ENCODE peak calls at places on chromosomes 11 and 22, in five cellular contexts. J is adrenal gland, U is upper lobe of left lung, Z is heart right ventricle, K is cardiac muscle cell. P is an unnamed sample. For H3K27me3, the result is how much of the 10 kb centered on the place peaks cover.

GRCh38 chr11:86459682-86460460 is 85.2 kb downstream of the CCDC81 start:
- DNase-seq in K (no peak), J (peak), U (no peak), Z (peak), P (no peak)

GRCh38 chr11:126968915-126969314 is 31.7 kb downstream of the KIRREL3 start:
- DNase-seq in U (no peak), K (peak), Z (no peak), J (no peak), P (no peak)

GRCh38 chr11:47616726-47617416 is 22.7 kb upstream of the C1QTNF4 start:
- DNase-seq in J (peak), Z (peak), K (peak), U (no peak), P (no peak)

GRCh38 chr11:40688369-40688768 is 771.1 kb downstream of the LRRC4C start:
- DNase-seq in U (no peak), Z (no peak), K (no peak), J (no peak), P (no peak)

GRCh38 chr11:117462183-117462574 is 134.5 kb downstream of the CEP164 start:
- DNase-seq in U (no peak), J (no peak), K (no peak), Z (no peak), P (no peak)

GRCh38 chr11:131686836-131687235 is 316.4 kb downstream of the NTM start:
- DNase-seq in Z (no peak), K (no peak), J (no peak), U (no peak), P (no peak)

GRCh38 chr11:100629671-100630070 is 57.4 kb upstream of the ARHGAP42 start:
- DNase-seq in U (no peak), K (no peak), Z (no peak), J (no peak), P (no peak)

GRCh38 chr11:87662287-87662686 is 513.0 kb downstream of the RAB38 start:
- DNase-seq in J (no peak), U (no peak), K (no peak), Z (no peak), P (no peak)

GRCh38 chr22:30277547-30278344 is 11.1 kb upstream of the OSM start:
- DNase-seq in Z (peak), J (peak), K (peak), U (no peak), P (no peak)

GRCh38 chr11:57008373-57008772 is 19.7 kb downstream of the OR5AK2 start:
- DNase-seq in Z (no peak), J (no peak), U (no peak), K (no peak), P (no peak)

GRCh38 chr11:11568651-11569229 is 53.1 kb downstream of the GALNT18 start:
- DNase-seq in J (no peak), K (no peak), U (no peak), Z (no peak), P (no peak)

GRCh38 chr11:71568707-71569349 is 3.5 kb downstream of the KRTAP5-10 start:
- DNase-seq in Z (no peak), K (no peak), J (peak), U (no peak), P (no peak)

GRCh38 chr22:24230911-24231656 is 13.8 kb downstream of the GGT5 start:
- DNase-seq in J (no peak), Z (no peak), K (peak), U (peak), P (no peak)
- TF ChIP-seq CTCF in J (peak), Z (peak), K (peak), U (peak), P (peak)

DNA sequence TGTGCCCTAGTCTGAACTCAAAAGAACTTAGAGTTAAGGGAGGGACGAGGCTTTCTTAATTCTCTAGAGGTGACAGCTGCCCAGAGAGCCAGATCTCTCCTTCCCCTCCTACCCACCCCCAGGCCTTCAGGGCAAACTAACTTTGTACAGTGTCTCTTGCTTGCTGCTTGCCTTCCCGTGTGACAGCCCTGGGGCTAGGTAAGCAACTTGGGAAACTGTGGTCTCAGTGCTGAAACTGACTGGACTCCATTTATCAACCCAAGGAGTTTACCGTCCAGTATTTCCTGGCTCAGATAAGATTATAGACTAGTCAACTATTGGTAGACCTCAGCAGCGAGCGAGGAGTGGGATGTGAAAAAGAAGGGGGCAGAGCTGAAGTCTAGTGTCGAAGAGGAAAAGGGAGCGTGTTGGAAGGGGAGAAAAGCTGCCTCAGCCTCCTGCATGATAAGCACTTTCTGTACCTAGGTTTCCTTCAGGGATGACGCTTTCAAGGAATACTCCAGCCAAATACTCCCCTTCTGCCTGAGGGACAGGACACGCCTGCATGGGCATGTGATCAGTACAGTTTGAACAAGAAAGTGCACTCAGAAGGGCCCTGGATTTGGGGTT is 43.3 kb upstream of the WEE1 start:
- DNase-seq in K (peak), U (peak), J (no peak), Z (no peak), P (no peak)
- H3K4me3 ChIP-seq in K (no peak), U (no peak), J (no peak), Z (no peak), P (no peak)

GRCh38 chr22:48240165-48240934 is 1477.9 kb downstream of the TBC1D22A start:
- DNase-seq in K (no peak), Z (no peak), J (no peak), U (no peak), P (no peak)

GRCh38 chr22:48239461-48240164 is 1477.2 kb downstream of the TBC1D22A start:
- DNase-seq in Z (no peak), J (no peak), K (no peak), U (no peak), P (no peak)

GRCh38 chr22:48242461-48242864 is 1480.0 kb downstream of the TBC1D22A start:
- DNase-seq in J (no peak), U (no peak), Z (no peak), K (no peak), P (no peak)

GRCh38 chr22:48241658-48242057 is 1479.2 kb downstream of the TBC1D22A start:
- DNase-seq in K (no peak), J (no peak), Z (no peak), U (no peak), P (no peak)

DNA sequence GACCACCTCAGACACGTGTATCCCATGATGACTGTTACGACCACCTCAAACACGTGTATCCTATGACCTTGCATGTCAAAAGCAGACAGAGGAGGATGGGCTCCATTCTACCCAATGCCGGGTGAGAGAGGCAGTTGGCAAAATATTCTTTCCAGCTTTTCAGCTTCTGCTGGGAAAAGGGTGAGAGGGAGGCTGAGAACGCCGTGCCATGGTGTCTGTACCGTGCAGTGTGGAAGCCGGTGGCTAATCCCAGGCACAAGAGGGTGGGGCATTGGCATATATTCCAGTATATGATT is 1478.4 kb downstream of the TBC1D22A start:
- DNase-seq in U (no peak), J (no peak), Z (no peak), K (no peak), P (no peak)
- H3K27me3 ChIP-seq in U (under half), J (under half), Z (under half), K (under half), P (under half)

DNA sequence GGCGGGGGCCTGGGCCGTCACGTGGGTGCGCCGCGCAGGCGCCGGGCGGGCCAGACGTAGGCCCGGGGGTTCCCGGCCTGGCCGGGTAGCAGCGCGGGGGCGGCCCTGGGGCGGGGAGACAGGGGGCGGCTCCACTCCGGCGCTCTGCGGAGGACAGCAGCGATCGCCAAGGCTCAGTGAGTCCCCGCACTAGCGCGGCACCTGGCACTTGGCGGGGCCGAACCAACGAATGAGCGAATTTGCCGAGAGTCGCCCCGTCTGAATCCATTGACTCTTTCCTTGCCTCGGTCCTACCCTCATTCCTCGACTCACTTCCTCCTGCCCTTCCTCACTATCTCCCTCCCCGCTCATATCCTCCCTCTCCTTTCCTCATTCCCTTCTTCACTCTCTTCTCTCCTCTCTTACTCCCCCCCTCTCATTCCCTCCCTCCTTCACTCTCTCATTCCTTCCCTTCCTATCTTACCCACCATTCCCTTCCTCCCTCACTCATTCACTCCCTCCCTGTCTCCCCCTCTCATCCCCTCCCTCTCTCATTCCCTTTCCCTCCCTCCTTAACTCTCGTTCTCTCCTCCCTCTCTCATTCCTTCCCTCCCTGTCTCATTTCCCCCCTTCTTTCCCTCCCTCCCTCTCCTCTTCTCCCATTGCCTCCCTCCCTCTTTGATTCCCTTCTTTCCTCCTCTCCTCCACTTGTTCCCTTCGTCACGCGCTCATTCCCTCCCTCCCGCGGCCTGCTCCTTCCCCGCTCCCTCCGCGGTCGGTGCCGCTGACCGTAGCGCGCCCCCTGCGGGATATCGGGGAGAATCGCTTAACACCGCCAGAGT is 476 bp upstream of the KLHL22 start:
- DNase-seq in U (peak), Z (peak), K (peak), J (peak), P (peak)
- TF ChIP-seq CTCF in U (peak), Z (peak), K (peak), J (peak), P (peak)

DNA sequence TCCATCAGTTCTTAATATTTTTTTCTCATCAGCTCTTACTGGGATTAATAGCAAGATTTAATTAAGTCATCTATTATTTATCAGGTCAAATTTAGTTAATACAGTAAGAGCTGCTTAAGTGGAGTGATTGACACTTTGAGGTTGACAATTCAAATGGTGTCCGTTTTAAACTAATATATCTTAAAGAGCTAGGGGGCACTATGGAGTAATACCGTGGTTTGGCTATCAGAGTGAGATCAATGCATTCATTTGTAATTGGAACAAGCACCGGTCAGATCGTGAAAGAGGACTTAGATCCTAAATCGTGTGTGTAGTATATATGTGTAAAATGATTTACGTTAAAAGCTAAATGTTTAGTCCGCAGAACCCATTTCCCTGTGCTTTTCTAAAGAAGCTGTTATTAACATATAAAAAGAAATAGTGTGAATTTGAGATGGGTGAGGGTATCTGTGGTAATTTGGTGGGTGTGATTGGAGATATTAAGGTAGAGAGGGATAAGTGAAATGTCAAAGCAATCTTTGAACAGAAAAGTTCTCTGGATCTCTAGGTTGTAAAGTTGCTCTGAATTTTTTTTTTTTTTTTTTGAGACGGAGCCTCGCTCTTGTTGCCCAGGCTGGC is 2.3 kb downstream of the SIK2 start:
- DNase-seq in U (no peak), K (peak), J (no peak), Z (no peak), P (no peak)
- H3K4me3 ChIP-seq in U (peak), K (peak), J (no peak), Z (peak), P (no peak)

GRCh38 chr11:124050770-124051169 is 9.6 kb upstream of the OR10G7 start:
- DNase-seq in J (no peak), K (no peak), Z (no peak), U (no peak), P (no peak)
- H3K27me3 ChIP-seq in J (under half), K (under half), Z (under half), U (under half), P (under half)

GRCh38 chr11:118524356-118524755 is 2.9 kb upstream of the TTC36 start:
- DNase-seq in U (no peak), K (no peak), Z (no peak), J (peak), P (no peak)
- TF ChIP-seq CTCF in U (no peak), K (no peak), Z (no peak), J (no peak), P (no peak)

P was measured in GM06990.